ENCODE peak calls at places on chromosomes 16 and 17, in seven cellular contexts. F is CD8-positive, alpha-beta T cell; K is progenitor cell of endocrine pancreas; G is heart right ventricle; T is transverse colon; P is H9; E is hepatocyte. V is an unnamed sample.

GRCh38 chr16:49484454-49484853 is 110.8 kb downstream of the C16orf78 start:
- DNase-seq in F (no peak), E (peak; percentile 72), T (peak; percentile 76), K (peak; percentile 46), P (peak; percentile 88), G (peak; percentile 81), V (peak; percentile 62)

GRCh38 chr17:41869426-41869825 is 4.2 kb upstream of the KLHL11 start:
- DNase-seq in G (no peak), T (no peak), K (no peak), F (no peak), E (no peak), P (no peak), V (no peak)

GRCh38 chr17:28093999-28094716 is 51.7 kb downstream of the NLK start:
- DNase-seq in K (no peak), T (no peak), F (no peak), P (no peak), E (no peak), G (no peak), V (no peak)

GRCh38 chr16:46607529-46607928 is 13.7 kb downstream of the SHCBP1 start:
- DNase-seq in P (no peak), K (no peak), F (no peak), E (peak; percentile 51), T (no peak), G (no peak), V (no peak)

GRCh38 chr16:68401871-68402747 is 46.2 kb downstream of the SMPD3 start:
- DNase-seq in E (no peak), K (no peak), T (no peak), F (no peak), G (no peak), P (no peak), V (no peak)

GRCh38 chr16:3490911-3491629 is 4.2 kb downstream of the C16orf90 start:
- DNase-seq in K (no peak), F (no peak), G (no peak), P (no peak), T (no peak), E (no peak), V (no peak)

GRCh38 chr17:36608794-36609497 is 7.6 kb downstream of the MRM1 start:
- DNase-seq in T (peak; percentile 30), F (no peak), E (peak; percentile 66), K (peak; percentile 40), G (no peak), P (peak; percentile 79), V (peak; percentile 40)

GRCh38 chr17:54920819-54921218 is 20.2 kb downstream of the TOM1L1 start:
- DNase-seq in F (no peak), P (no peak), E (no peak), K (no peak), G (no peak), T (no peak), V (no peak)

GRCh38 chr17:58982626-58983025 is 124.1 kb downstream of the TRIM37 start:
- DNase-seq in F (no peak), E (no peak), K (no peak), P (no peak), T (no peak), G (no peak), V (no peak)

GRCh38 chr17:61981323-61981722 is 53.5 kb upstream of the INTS2 start:
- DNase-seq in K (no peak), P (no peak), E (no peak), T (no peak), F (no peak), G (no peak), V (no peak)

GRCh38 chr17:17809527-17810373 is 27.0 kb downstream of the SREBF1 start:
- DNase-seq in T (no peak), P (peak; percentile 90), F (no peak), K (no peak), E (peak; percentile 85), G (peak; percentile 61), V (peak; percentile 79)

GRCh38 chr16:81493755-81494433 is 49.3 kb downstream of the CMIP start:
- DNase-seq in K (no peak), G (no peak), T (peak; percentile 71), E (peak; percentile 88), F (peak; percentile 52), P (no peak), V (no peak)

GRCh38 chr17:33163827-33164555 is 129.1 kb downstream of the ASIC2 start:
- DNase-seq in G (no peak), F (no peak), T (no peak), P (no peak), E (no peak), K (no peak), V (no peak)

GRCh38 chr16:19879241-19879792 is 5.3 kb downstream of the GPRC5B start:
- DNase-seq in K (no peak), P (peak; percentile 82), T (no peak), E (peak; percentile 82), G (no peak), F (no peak), V (no peak)

GRCh38 chr17:6502871-6503509 is 53.4 kb downstream of the PITPNM3 start:
- DNase-seq in T (no peak), P (peak; percentile 26), E (no peak), G (no peak), F (no peak), K (no peak), V (no peak)

GRCh38 chr17:56595831-56596740 is 2.6 kb downstream of the NOG start:
- DNase-seq in T (no peak), G (no peak), E (peak; percentile 43), P (peak; percentile 89), K (no peak), F (peak; percentile 20), V (peak; percentile 10)

GRCh38 chr17:42122371-42123303 is at the start of gene HSPB9:
- DNase-seq in G (peak; percentile 58), K (no peak), F (no peak), P (peak; percentile 95), E (peak; percentile 77), T (peak; percentile 86), V (no peak)

GRCh38 chr17:74569001-74569391 is 1.7 kb upstream of the CD300H start:
- DNase-seq in K (no peak), F (no peak), P (no peak), G (no peak), T (no peak), E (no peak), V (no peak)

GRCh38 chr16:70661918-70662641 is 15.7 kb downstream of the IL34 start:
- DNase-seq in K (no peak), P (no peak), E (no peak), T (no peak), F (no peak), G (no peak), V (no peak)

GRCh38 chr17:5837055-5837491 is 233.1 kb upstream of the WSCD1 start:
- DNase-seq in P (peak; percentile 22), G (no peak), T (no peak), F (no peak), E (no peak), K (no peak), V (no peak)

GRCh38 chr17:35709874-35710273 is 21.6 kb upstream of the RASL10B start:
- DNase-seq in G (no peak), K (no peak), P (no peak), T (no peak), F (no peak), E (no peak), V (no peak)

GRCh38 chr16:87344931-87345631 is 27.9 kb upstream of the C16orf95 start:
- DNase-seq in T (peak; percentile 67), P (peak; percentile 39), K (no peak), G (no peak), E (no peak), F (peak; percentile 53), V (no peak)

DNA sequence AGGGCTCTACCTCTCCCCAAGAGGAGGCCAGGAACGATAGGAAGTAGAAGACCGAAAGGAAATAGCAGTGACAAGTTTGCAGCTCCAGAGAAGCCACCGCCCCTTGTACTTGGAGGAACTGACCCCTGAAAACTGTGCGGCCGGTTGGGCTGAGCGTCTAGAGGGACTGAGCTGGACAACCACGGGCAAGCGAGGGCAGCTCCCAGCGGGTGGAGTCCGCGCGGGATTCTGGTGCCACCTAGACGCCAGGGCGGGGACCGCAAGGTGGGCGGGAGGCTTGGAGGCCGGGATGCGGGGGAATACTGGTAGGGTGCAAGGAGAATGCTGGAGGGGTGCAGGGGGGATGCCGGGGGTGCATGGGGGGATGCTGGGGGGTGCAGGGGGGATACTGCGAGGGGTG is 1.3 kb upstream of the SLC6A4 start:
- DNase-seq in E (peak; percentile 68), P (peak; percentile 78), T (peak; percentile 66), G (peak; percentile 68), K (peak; percentile 60), F (no peak), V (peak; percentile 82)
- TF ChIP-seq CTCF in E (peak; percentile 44), P (peak; percentile 50), T (peak; percentile 45), G (peak; percentile 34), K (peak; percentile 46), F (no peak), V (peak; percentile 20)

GRCh38 chr17:21239680-21240374 is 13.4 kb downstream of the NATD1 start:
- DNase-seq in G (no peak), P (peak; percentile 76), F (no peak), E (no peak), T (no peak), K (no peak), V (peak; percentile 21)
- TF ChIP-seq CTCF in G (peak; percentile 45), P (peak; percentile 69), F (peak; percentile 30), E (peak; percentile 32), T (peak; percentile 40), K (peak; percentile 61), V (peak; percentile 61)

DNA sequence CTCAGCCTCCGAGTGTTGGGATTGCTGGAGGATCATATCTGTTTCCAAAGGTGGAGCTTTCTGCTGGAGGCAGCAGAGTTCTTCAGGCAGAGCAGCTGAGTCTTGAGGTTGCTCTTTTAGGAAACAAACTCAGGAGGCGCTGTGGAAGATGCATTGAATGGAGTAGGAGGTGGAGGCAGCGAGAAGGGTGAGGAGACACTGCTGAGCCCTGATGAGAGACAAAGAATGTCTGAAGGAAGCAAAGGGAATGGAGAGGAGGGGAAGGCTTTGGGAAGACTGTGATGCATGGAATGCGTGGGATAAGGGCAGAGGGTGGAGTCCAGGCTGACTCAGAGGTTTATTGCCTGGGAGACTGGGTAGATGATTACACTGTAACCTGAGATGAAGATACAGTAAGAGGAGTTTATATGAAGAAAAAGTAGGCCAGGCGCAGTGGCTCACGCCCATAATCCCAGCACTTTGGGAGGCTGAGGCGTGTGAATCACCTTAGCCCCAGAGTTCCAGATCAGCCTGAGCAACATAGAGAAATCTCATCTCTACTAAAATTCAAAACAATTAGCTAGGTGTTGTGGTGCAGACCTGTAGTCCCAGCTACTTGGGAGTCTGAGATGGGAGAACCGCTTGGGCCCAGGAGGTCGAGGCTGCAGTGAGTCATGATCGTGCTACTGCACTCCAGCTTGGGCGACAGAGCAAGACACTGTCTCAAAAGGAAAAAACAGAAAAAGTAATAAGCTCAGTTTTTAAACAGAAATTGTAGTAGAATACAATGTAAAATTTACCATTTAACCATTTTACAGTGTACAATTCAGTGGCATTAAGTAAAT is 17.8 kb upstream of the TMEM219 start:
- DNase-seq in F (no peak), E (peak; percentile 91), G (no peak), K (no peak), P (peak; percentile 80), T (peak; percentile 79), V (no peak)
- TF ChIP-seq CTCF in F (no peak), E (peak; percentile 41), G (peak; percentile 16), K (peak; percentile 27), P (peak; percentile 56), T (no peak), V (no peak)

DNA sequence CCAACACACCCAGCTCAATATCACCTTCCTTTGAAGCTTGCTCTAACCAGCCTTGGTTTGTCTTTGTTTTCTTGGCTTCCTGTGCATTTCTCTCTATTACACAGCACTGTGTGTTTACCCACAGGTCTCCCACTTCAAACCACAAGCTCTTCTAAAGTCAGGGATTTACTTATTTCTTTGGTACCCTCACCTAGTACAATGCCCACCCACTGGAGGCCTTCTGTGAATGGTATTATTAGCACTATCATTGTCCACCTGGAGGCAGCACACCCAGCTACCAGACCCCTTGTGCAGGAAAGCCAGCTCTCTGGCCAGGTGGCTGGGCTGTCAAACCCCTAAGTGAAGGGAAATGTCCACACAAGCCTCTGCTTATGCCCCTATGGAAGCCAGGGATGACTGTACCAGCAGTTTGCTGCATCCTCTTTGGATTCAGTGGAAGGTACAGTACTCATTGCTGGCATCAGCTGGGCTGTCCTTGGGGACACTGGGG is 9.4 kb upstream of the TOP2A start:
- DNase-seq in T (no peak), E (no peak), F (peak; percentile 14), G (no peak), K (no peak), P (peak; percentile 28), V (no peak)
- TF ChIP-seq CTCF in T (no peak), E (no peak), F (no peak), G (no peak), K (no peak), P (no peak), V (no peak)